ENCODE peak calls at places on chromosomes 11 and 22, in nine cellular contexts. One of them, this sample, is unnamed.
A peak's percentile ranks its signal among the peaks of the same experiment; 100 is the strongest.

GRCh38 chr22:37427128-37427710 is at the start of gene ELFN2:
- DNase-seq in T-helper 2 cell: no peak
- DNase-seq in dermis microvascular lymphatic vessel endothelial cell: peak; percentile 37
- DNase-seq in Calu3: peak; percentile 47
- DNase-seq in MG63: peak; percentile 23
- DNase-seq in neural progenitor cell: peak; percentile 61
- DNase-seq in stimulated activated CD4-positive, alpha-beta T cell treated with anti-CD3 and anti-CD28 coated beads, Interleukin-1b, Interleukin-23, amount 100 ng/mL, for 1 hour: no peak
- DNase-seq in WTC11: peak; percentile 36
- DNase-seq in nephron progenitor cell: peak; percentile 59
- DNase-seq in this sample: no peak

GRCh38 chr22:40521046-40521445 is 115.5 kb downstream of the MRTFA start:
- DNase-seq in T-helper 2 cell: no peak
- DNase-seq in dermis microvascular lymphatic vessel endothelial cell: no peak
- DNase-seq in Calu3: no peak
- DNase-seq in MG63: no peak
- DNase-seq in neural progenitor cell: no peak
- DNase-seq in stimulated activated CD4-positive, alpha-beta T cell treated with anti-CD3 and anti-CD28 coated beads, Interleukin-1b, Interleukin-23, amount 100 ng/mL, for 1 hour: no peak
- DNase-seq in WTC11: no peak
- DNase-seq in nephron progenitor cell: no peak
- DNase-seq in this sample: no peak

GRCh38 chr22:29734853-29735252 is 15.1 kb downstream of the CABP7 start:
- DNase-seq in T-helper 2 cell: no peak
- DNase-seq in dermis microvascular lymphatic vessel endothelial cell: no peak
- DNase-seq in Calu3: no peak
- DNase-seq in MG63: no peak
- DNase-seq in neural progenitor cell: peak; percentile 53
- DNase-seq in stimulated activated CD4-positive, alpha-beta T cell treated with anti-CD3 and anti-CD28 coated beads, Interleukin-1b, Interleukin-23, amount 100 ng/mL, for 1 hour: no peak
- DNase-seq in WTC11: peak; percentile 45
- DNase-seq in nephron progenitor cell: no peak
- DNase-seq in this sample: no peak

GRCh38 chr11:2517016-2517385 is 72.2 kb downstream of the KCNQ1 start:
- DNase-seq in T-helper 2 cell: no peak
- DNase-seq in dermis microvascular lymphatic vessel endothelial cell: no peak
- DNase-seq in Calu3: no peak
- DNase-seq in MG63: no peak
- DNase-seq in neural progenitor cell: no peak
- DNase-seq in stimulated activated CD4-positive, alpha-beta T cell treated with anti-CD3 and anti-CD28 coated beads, Interleukin-1b, Interleukin-23, amount 100 ng/mL, for 1 hour: no peak
- DNase-seq in WTC11: peak; percentile 8
- DNase-seq in nephron progenitor cell: no peak
- DNase-seq in this sample: no peak

GRCh38 chr22:30246962-30247376 is 410 bp upstream of the LIF start:
- DNase-seq in T-helper 2 cell: no peak
- DNase-seq in dermis microvascular lymphatic vessel endothelial cell: no peak
- DNase-seq in Calu3: peak; percentile 62
- DNase-seq in MG63: peak; percentile 37
- DNase-seq in neural progenitor cell: no peak
- DNase-seq in stimulated activated CD4-positive, alpha-beta T cell treated with anti-CD3 and anti-CD28 coated beads, Interleukin-1b, Interleukin-23, amount 100 ng/mL, for 1 hour: no peak
- DNase-seq in WTC11: no peak
- DNase-seq in nephron progenitor cell: no peak
- DNase-seq in this sample: no peak

GRCh38 chr11:18384157-18384641 is 10.2 kb upstream of the LDHA start:
- DNase-seq in T-helper 2 cell: no peak
- DNase-seq in dermis microvascular lymphatic vessel endothelial cell: peak; percentile 75
- DNase-seq in Calu3: peak; percentile 66
- DNase-seq in MG63: peak; percentile 73
- DNase-seq in neural progenitor cell: peak; percentile 12
- DNase-seq in stimulated activated CD4-positive, alpha-beta T cell treated with anti-CD3 and anti-CD28 coated beads, Interleukin-1b, Interleukin-23, amount 100 ng/mL, for 1 hour: no peak
- DNase-seq in WTC11: no peak
- DNase-seq in nephron progenitor cell: peak; percentile 16
- DNase-seq in this sample: no peak

GRCh38 chr22:25353516-25354445 is 134.3 kb downstream of the CRYBB2 start:
- DNase-seq in T-helper 2 cell: no peak
- DNase-seq in dermis microvascular lymphatic vessel endothelial cell: no peak
- DNase-seq in Calu3: no peak
- DNase-seq in MG63: no peak
- DNase-seq in neural progenitor cell: no peak
- DNase-seq in stimulated activated CD4-positive, alpha-beta T cell treated with anti-CD3 and anti-CD28 coated beads, Interleukin-1b, Interleukin-23, amount 100 ng/mL, for 1 hour: no peak
- DNase-seq in WTC11: no peak
- DNase-seq in nephron progenitor cell: no peak
- DNase-seq in this sample: no peak

GRCh38 chr11:47593934-47594855 is at the start of gene C1QTNF4:
- DNase-seq in T-helper 2 cell: no peak
- DNase-seq in dermis microvascular lymphatic vessel endothelial cell: no peak
- DNase-seq in Calu3: no peak
- DNase-seq in MG63: no peak
- DNase-seq in neural progenitor cell: peak; percentile 78
- DNase-seq in stimulated activated CD4-positive, alpha-beta T cell treated with anti-CD3 and anti-CD28 coated beads, Interleukin-1b, Interleukin-23, amount 100 ng/mL, for 1 hour: no peak
- DNase-seq in WTC11: peak; percentile 58
- DNase-seq in nephron progenitor cell: peak; percentile 74
- DNase-seq in this sample: no peak

GRCh38 chr11:114395776-114396175 is 4.5 kb downstream of the C11orf71 start:
- DNase-seq in T-helper 2 cell: no peak
- DNase-seq in dermis microvascular lymphatic vessel endothelial cell: peak; percentile 19
- DNase-seq in Calu3: peak; percentile 7
- DNase-seq in MG63: no peak
- DNase-seq in neural progenitor cell: peak; percentile 35
- DNase-seq in stimulated activated CD4-positive, alpha-beta T cell treated with anti-CD3 and anti-CD28 coated beads, Interleukin-1b, Interleukin-23, amount 100 ng/mL, for 1 hour: no peak
- DNase-seq in WTC11: peak; percentile 26
- DNase-seq in nephron progenitor cell: no peak
- DNase-seq in this sample: no peak

GRCh38 chr11:45147871-45148270 is 1.4 kb downstream of the PRDM11 start:
- DNase-seq in T-helper 2 cell: no peak
- DNase-seq in dermis microvascular lymphatic vessel endothelial cell: no peak
- DNase-seq in Calu3: no peak
- DNase-seq in MG63: no peak
- DNase-seq in neural progenitor cell: no peak
- DNase-seq in stimulated activated CD4-positive, alpha-beta T cell treated with anti-CD3 and anti-CD28 coated beads, Interleukin-1b, Interleukin-23, amount 100 ng/mL, for 1 hour: no peak
- DNase-seq in WTC11: no peak
- DNase-seq in nephron progenitor cell: no peak
- DNase-seq in this sample: no peak

GRCh38 chr22:40951795-40952602 is 821 bp downstream of the RBX1 start:
- DNase-seq in T-helper 2 cell: no peak
- DNase-seq in dermis microvascular lymphatic vessel endothelial cell: no peak
- DNase-seq in Calu3: no peak
- DNase-seq in MG63: no peak
- DNase-seq in neural progenitor cell: no peak
- DNase-seq in stimulated activated CD4-positive, alpha-beta T cell treated with anti-CD3 and anti-CD28 coated beads, Interleukin-1b, Interleukin-23, amount 100 ng/mL, for 1 hour: no peak
- DNase-seq in WTC11: no peak
- DNase-seq in nephron progenitor cell: no peak
- DNase-seq in this sample: no peak

GRCh38 chr11:119830400-119830799 is 101.4 kb upstream of the NECTIN1 start:
- DNase-seq in T-helper 2 cell: no peak
- DNase-seq in dermis microvascular lymphatic vessel endothelial cell: no peak
- DNase-seq in Calu3: no peak
- DNase-seq in MG63: no peak
- DNase-seq in neural progenitor cell: no peak
- DNase-seq in stimulated activated CD4-positive, alpha-beta T cell treated with anti-CD3 and anti-CD28 coated beads, Interleukin-1b, Interleukin-23, amount 100 ng/mL, for 1 hour: no peak
- DNase-seq in WTC11: no peak
- DNase-seq in nephron progenitor cell: no peak
- DNase-seq in this sample: no peak

GRCh38 chr11:69173925-69174591 is 18.3 kb downstream of the SMIM38 start:
- DNase-seq in T-helper 2 cell: no peak
- DNase-seq in dermis microvascular lymphatic vessel endothelial cell: no peak
- DNase-seq in Calu3: no peak
- DNase-seq in MG63: no peak
- DNase-seq in neural progenitor cell: no peak
- DNase-seq in stimulated activated CD4-positive, alpha-beta T cell treated with anti-CD3 and anti-CD28 coated beads, Interleukin-1b, Interleukin-23, amount 100 ng/mL, for 1 hour: no peak
- DNase-seq in WTC11: no peak
- DNase-seq in nephron progenitor cell: no peak
- DNase-seq in this sample: no peak

GRCh38 chr22:47111626-47112373 is 349.4 kb downstream of the TBC1D22A start:
- DNase-seq in T-helper 2 cell: no peak
- DNase-seq in dermis microvascular lymphatic vessel endothelial cell: no peak
- DNase-seq in Calu3: no peak
- DNase-seq in MG63: no peak
- DNase-seq in neural progenitor cell: no peak
- DNase-seq in stimulated activated CD4-positive, alpha-beta T cell treated with anti-CD3 and anti-CD28 coated beads, Interleukin-1b, Interleukin-23, amount 100 ng/mL, for 1 hour: no peak
- DNase-seq in WTC11: no peak
- DNase-seq in nephron progenitor cell: no peak
- DNase-seq in this sample: no peak

GRCh38 chr22:41445171-41446056 is 1.2 kb downstream of the TOB2 start:
- DNase-seq in T-helper 2 cell: no peak
- DNase-seq in dermis microvascular lymphatic vessel endothelial cell: peak; percentile 19
- DNase-seq in Calu3: no peak
- DNase-seq in MG63: peak; percentile 35
- DNase-seq in neural progenitor cell: peak; percentile 92
- DNase-seq in stimulated activated CD4-positive, alpha-beta T cell treated with anti-CD3 and anti-CD28 coated beads, Interleukin-1b, Interleukin-23, amount 100 ng/mL, for 1 hour: no peak
- DNase-seq in WTC11: peak; percentile 32
- DNase-seq in nephron progenitor cell: peak; percentile 23
- DNase-seq in this sample: no peak

GRCh38 chr11:3095712-3096361 is 38.6 kb upstream of the CARS1 start:
- DNase-seq in T-helper 2 cell: no peak
- DNase-seq in dermis microvascular lymphatic vessel endothelial cell: peak; percentile 98
- DNase-seq in Calu3: no peak
- DNase-seq in MG63: peak; percentile 16
- DNase-seq in neural progenitor cell: peak; percentile 69
- DNase-seq in stimulated activated CD4-positive, alpha-beta T cell treated with anti-CD3 and anti-CD28 coated beads, Interleukin-1b, Interleukin-23, amount 100 ng/mL, for 1 hour: no peak
- DNase-seq in WTC11: no peak
- DNase-seq in nephron progenitor cell: no peak
- DNase-seq in this sample: no peak

GRCh38 chr22:37990862-37991261 is 6.5 kb upstream of the SOX10 start:
- DNase-seq in T-helper 2 cell: no peak
- DNase-seq in dermis microvascular lymphatic vessel endothelial cell: no peak
- DNase-seq in Calu3: no peak
- DNase-seq in MG63: no peak
- DNase-seq in neural progenitor cell: no peak
- DNase-seq in stimulated activated CD4-positive, alpha-beta T cell treated with anti-CD3 and anti-CD28 coated beads, Interleukin-1b, Interleukin-23, amount 100 ng/mL, for 1 hour: no peak
- DNase-seq in WTC11: no peak
- DNase-seq in nephron progenitor cell: no peak
- DNase-seq in this sample: no peak

GRCh38 chr11:10731064-10731680 is 19.9 kb upstream of the CTR9 start:
- DNase-seq in T-helper 2 cell: no peak
- DNase-seq in dermis microvascular lymphatic vessel endothelial cell: no peak
- DNase-seq in Calu3: no peak
- DNase-seq in MG63: no peak
- DNase-seq in neural progenitor cell: no peak
- DNase-seq in stimulated activated CD4-positive, alpha-beta T cell treated with anti-CD3 and anti-CD28 coated beads, Interleukin-1b, Interleukin-23, amount 100 ng/mL, for 1 hour: no peak
- DNase-seq in WTC11: no peak
- DNase-seq in nephron progenitor cell: no peak
- DNase-seq in this sample: no peak

GRCh38 chr11:69485337-69486041 is 4.0 kb downstream of the LINC01488 start:
- DNase-seq in T-helper 2 cell: no peak
- DNase-seq in dermis microvascular lymphatic vessel endothelial cell: no peak
- DNase-seq in Calu3: no peak
- DNase-seq in MG63: no peak
- DNase-seq in neural progenitor cell: peak; percentile 51
- DNase-seq in stimulated activated CD4-positive, alpha-beta T cell treated with anti-CD3 and anti-CD28 coated beads, Interleukin-1b, Interleukin-23, amount 100 ng/mL, for 1 hour: no peak
- DNase-seq in WTC11: no peak
- DNase-seq in nephron progenitor cell: no peak
- DNase-seq in this sample: no peak

GRCh38 chr11:64059339-64060176 is 23.8 kb downstream of the FLRT1 start:
- DNase-seq in T-helper 2 cell: no peak
- DNase-seq in dermis microvascular lymphatic vessel endothelial cell: no peak
- DNase-seq in Calu3: no peak
- DNase-seq in MG63: no peak
- DNase-seq in neural progenitor cell: peak; percentile 71
- DNase-seq in stimulated activated CD4-positive, alpha-beta T cell treated with anti-CD3 and anti-CD28 coated beads, Interleukin-1b, Interleukin-23, amount 100 ng/mL, for 1 hour: no peak
- DNase-seq in WTC11: peak; percentile 67
- DNase-seq in nephron progenitor cell: peak; percentile 60
- DNase-seq in this sample: no peak

GRCh38 chr11:59186130-59186594 is 14.2 kb downstream of the DTX4 start:
- DNase-seq in T-helper 2 cell: peak; percentile 25
- DNase-seq in dermis microvascular lymphatic vessel endothelial cell: peak; percentile 12
- DNase-seq in Calu3: peak; percentile 95
- DNase-seq in MG63: peak; percentile 20
- DNase-seq in neural progenitor cell: peak; percentile 62
- DNase-seq in stimulated activated CD4-positive, alpha-beta T cell treated with anti-CD3 and anti-CD28 coated beads, Interleukin-1b, Interleukin-23, amount 100 ng/mL, for 1 hour: no peak
- DNase-seq in WTC11: peak; percentile 68
- DNase-seq in nephron progenitor cell: peak; percentile 44
- DNase-seq in this sample: no peak

GRCh38 chr11:13777341-13777985 is 109.0 kb downstream of the FAR1 start:
- DNase-seq in T-helper 2 cell: no peak
- DNase-seq in dermis microvascular lymphatic vessel endothelial cell: no peak
- DNase-seq in Calu3: no peak
- DNase-seq in MG63: no peak
- DNase-seq in neural progenitor cell: peak; percentile 54
- DNase-seq in stimulated activated CD4-positive, alpha-beta T cell treated with anti-CD3 and anti-CD28 coated beads, Interleukin-1b, Interleukin-23, amount 100 ng/mL, for 1 hour: no peak
- DNase-seq in WTC11: peak; percentile 46
- DNase-seq in nephron progenitor cell: no peak
- DNase-seq in this sample: no peak

GRCh38 chr11:10307411-10308207 is 2.7 kb downstream of the ADM start:
- DNase-seq in T-helper 2 cell: peak; percentile 71
- DNase-seq in dermis microvascular lymphatic vessel endothelial cell: peak; percentile 94
- DNase-seq in Calu3: peak; percentile 82
- DNase-seq in MG63: peak; percentile 96
- DNase-seq in neural progenitor cell: peak; percentile 89
- DNase-seq in stimulated activated CD4-positive, alpha-beta T cell treated with anti-CD3 and anti-CD28 coated beads, Interleukin-1b, Interleukin-23, amount 100 ng/mL, for 1 hour: peak; percentile 57
- DNase-seq in WTC11: peak; percentile 86
- DNase-seq in nephron progenitor cell: peak; percentile 82
- DNase-seq in this sample: peak; percentile 34

GRCh38 chr11:6531267-6531752 is 34.2 kb downstream of the DNHD1 start:
- DNase-seq in T-helper 2 cell: no peak
- DNase-seq in dermis microvascular lymphatic vessel endothelial cell: peak; percentile 58
- DNase-seq in Calu3: peak; percentile 45
- DNase-seq in MG63: no peak
- DNase-seq in neural progenitor cell: peak; percentile 59
- DNase-seq in stimulated activated CD4-positive, alpha-beta T cell treated with anti-CD3 and anti-CD28 coated beads, Interleukin-1b, Interleukin-23, amount 100 ng/mL, for 1 hour: no peak
- DNase-seq in WTC11: no peak
- DNase-seq in nephron progenitor cell: peak; percentile 27
- DNase-seq in this sample: no peak

GRCh38 chr11:60310407-60310998 is 16.6 kb upstream of the MS4A6E start:
- DNase-seq in T-helper 2 cell: no peak
- DNase-seq in dermis microvascular lymphatic vessel endothelial cell: no peak
- DNase-seq in Calu3: no peak
- DNase-seq in MG63: no peak
- DNase-seq in neural progenitor cell: no peak
- DNase-seq in stimulated activated CD4-positive, alpha-beta T cell treated with anti-CD3 and anti-CD28 coated beads, Interleukin-1b, Interleukin-23, amount 100 ng/mL, for 1 hour: no peak
- DNase-seq in WTC11: no peak
- DNase-seq in nephron progenitor cell: no peak
- DNase-seq in this sample: no peak

GRCh38 chr11:71109586-71109985 is 142.8 kb downstream of the SHANK2 start:
- DNase-seq in T-helper 2 cell: no peak
- DNase-seq in dermis microvascular lymphatic vessel endothelial cell: no peak
- DNase-seq in Calu3: no peak
- DNase-seq in MG63: no peak
- DNase-seq in neural progenitor cell: no peak
- DNase-seq in stimulated activated CD4-positive, alpha-beta T cell treated with anti-CD3 and anti-CD28 coated beads, Interleukin-1b, Interleukin-23, amount 100 ng/mL, for 1 hour: no peak
- DNase-seq in WTC11: no peak
- DNase-seq in nephron progenitor cell: no peak
- DNase-seq in this sample: no peak

GRCh38 chr11:89361738-89362137 is 129.4 kb downstream of the NOX4 start:
- DNase-seq in T-helper 2 cell: no peak
- DNase-seq in dermis microvascular lymphatic vessel endothelial cell: no peak
- DNase-seq in Calu3: no peak
- DNase-seq in MG63: no peak
- DNase-seq in neural progenitor cell: no peak
- DNase-seq in stimulated activated CD4-positive, alpha-beta T cell treated with anti-CD3 and anti-CD28 coated beads, Interleukin-1b, Interleukin-23, amount 100 ng/mL, for 1 hour: no peak
- DNase-seq in WTC11: no peak
- DNase-seq in nephron progenitor cell: no peak
- DNase-seq in this sample: no peak

GRCh38 chr22:37747715-37748100 is 50.9 kb downstream of the TRIOBP start:
- DNase-seq in T-helper 2 cell: no peak
- DNase-seq in dermis microvascular lymphatic vessel endothelial cell: no peak
- DNase-seq in Calu3: no peak
- DNase-seq in MG63: no peak
- DNase-seq in neural progenitor cell: no peak
- DNase-seq in stimulated activated CD4-positive, alpha-beta T cell treated with anti-CD3 and anti-CD28 coated beads, Interleukin-1b, Interleukin-23, amount 100 ng/mL, for 1 hour: no peak
- DNase-seq in WTC11: no peak
- DNase-seq in nephron progenitor cell: no peak
- DNase-seq in this sample: no peak

GRCh38 chr22:44165286-44165874 is 15.3 kb upstream of the PARVG start:
- DNase-seq in T-helper 2 cell: no peak
- DNase-seq in dermis microvascular lymphatic vessel endothelial cell: no peak
- DNase-seq in Calu3: no peak
- DNase-seq in MG63: no peak
- DNase-seq in neural progenitor cell: no peak
- DNase-seq in stimulated activated CD4-positive, alpha-beta T cell treated with anti-CD3 and anti-CD28 coated beads, Interleukin-1b, Interleukin-23, amount 100 ng/mL, for 1 hour: no peak
- DNase-seq in WTC11: no peak
- DNase-seq in nephron progenitor cell: no peak
- DNase-seq in this sample: no peak

GRCh38 chr11:86676533-86677154 is 4.2 kb upstream of the ME3 start:
- DNase-seq in T-helper 2 cell: no peak
- DNase-seq in dermis microvascular lymphatic vessel endothelial cell: peak; percentile 22
- DNase-seq in Calu3: no peak
- DNase-seq in MG63: no peak
- DNase-seq in neural progenitor cell: peak; percentile 82
- DNase-seq in stimulated activated CD4-positive, alpha-beta T cell treated with anti-CD3 and anti-CD28 coated beads, Interleukin-1b, Interleukin-23, amount 100 ng/mL, for 1 hour: no peak
- DNase-seq in WTC11: peak; percentile 71
- DNase-seq in nephron progenitor cell: no peak
- DNase-seq in this sample: no peak

GRCh38 chr22:41564563-41564962 is 3.8 kb downstream of the CSDC2 start:
- DNase-seq in T-helper 2 cell: no peak
- DNase-seq in dermis microvascular lymphatic vessel endothelial cell: no peak
- DNase-seq in Calu3: no peak
- DNase-seq in MG63: no peak
- DNase-seq in neural progenitor cell: no peak
- DNase-seq in stimulated activated CD4-positive, alpha-beta T cell treated with anti-CD3 and anti-CD28 coated beads, Interleukin-1b, Interleukin-23, amount 100 ng/mL, for 1 hour: no peak
- DNase-seq in WTC11: no peak
- DNase-seq in nephron progenitor cell: no peak
- DNase-seq in this sample: no peak

This sample was measured in esophagus squamous epithelium.